ENCODE peak calls at places on chromosome 16, in four cellular contexts. A, R, E and D are unnamed samples.

GRCh38 chr16:4763791-4764190 is 3.2 kb downstream of the ZNF500 start:
- DNase-seq in A (no peak), R (no peak), E (no peak), D (no peak)

GRCh38 chr16:68478526-68479249 is 30.4 kb upstream of the SMPD3 start:
- DNase-seq in A (no peak), R (peak), E (no peak), D (no peak)

GRCh38 chr16:1654505-1655268 is 23.4 kb upstream of the JPT2 start:
- DNase-seq in A (no peak), R (no peak), E (no peak), D (no peak)

GRCh38 chr16:89871895-89872294 is 1.5 kb upstream of the TCF25 start:
- DNase-seq in A (no peak), R (no peak), E (no peak), D (no peak)

GRCh38 chr16:4749700-4750257 is 15.4 kb downstream of the DNAAF8 start:
- DNase-seq in A (no peak), R (no peak), E (no peak), D (no peak)

GRCh38 chr16:14050297-14051027 is 20.7 kb upstream of the MRTFB start:
- DNase-seq in A (no peak), R (no peak), E (peak), D (no peak)

GRCh38 chr16:8901318-8901861 is 19.2 kb downstream of the LITAFD start:
- DNase-seq in A (no peak), R (no peak), E (no peak), D (no peak)

GRCh38 chr16:17346774-17347569 is 123.8 kb downstream of the XYLT1 start:
- DNase-seq in A (no peak), R (no peak), E (no peak), D (no peak)

GRCh38 chr16:64363039-64363438 is 758.8 kb downstream of the CDH11 start:
- DNase-seq in A (no peak), R (no peak), E (no peak), D (no peak)

GRCh38 chr16:79965718-79966117 is 365.2 kb upstream of the MAF start:
- DNase-seq in A (no peak), R (no peak), E (no peak), D (no peak)

GRCh38 chr16:88455610-88456355 is 2.7 kb downstream of the ZFPM1 start:
- DNase-seq in A (peak), R (peak), E (peak), D (peak)
- TF ChIP-seq POLR2A in A (no peak), R (no peak), E (no peak), D (peak)

GRCh38 chr16:78689536-78689935 is 590.1 kb downstream of the WWOX start:
- DNase-seq in A (no peak), R (no peak), E (no peak), D (no peak)

GRCh38 chr16:78686601-78687000 is 587.1 kb downstream of the WWOX start:
- DNase-seq in A (no peak), R (no peak), E (no peak), D (no peak)

GRCh38 chr16:78693496-78693895 is 594.0 kb downstream of the WWOX start:
- DNase-seq in A (no peak), R (no peak), E (no peak), D (no peak)

GRCh38 chr16:78684655-78685400 is 585.4 kb downstream of the WWOX start:
- DNase-seq in A (no peak), R (no peak), E (no peak), D (no peak)

GRCh38 chr16:78689031-78689430 is 589.6 kb downstream of the WWOX start:
- DNase-seq in A (no peak), R (no peak), E (no peak), D (no peak)
- TF ChIP-seq POLR2A in A (no peak), R (no peak), E (no peak), D (no peak)

DNA sequence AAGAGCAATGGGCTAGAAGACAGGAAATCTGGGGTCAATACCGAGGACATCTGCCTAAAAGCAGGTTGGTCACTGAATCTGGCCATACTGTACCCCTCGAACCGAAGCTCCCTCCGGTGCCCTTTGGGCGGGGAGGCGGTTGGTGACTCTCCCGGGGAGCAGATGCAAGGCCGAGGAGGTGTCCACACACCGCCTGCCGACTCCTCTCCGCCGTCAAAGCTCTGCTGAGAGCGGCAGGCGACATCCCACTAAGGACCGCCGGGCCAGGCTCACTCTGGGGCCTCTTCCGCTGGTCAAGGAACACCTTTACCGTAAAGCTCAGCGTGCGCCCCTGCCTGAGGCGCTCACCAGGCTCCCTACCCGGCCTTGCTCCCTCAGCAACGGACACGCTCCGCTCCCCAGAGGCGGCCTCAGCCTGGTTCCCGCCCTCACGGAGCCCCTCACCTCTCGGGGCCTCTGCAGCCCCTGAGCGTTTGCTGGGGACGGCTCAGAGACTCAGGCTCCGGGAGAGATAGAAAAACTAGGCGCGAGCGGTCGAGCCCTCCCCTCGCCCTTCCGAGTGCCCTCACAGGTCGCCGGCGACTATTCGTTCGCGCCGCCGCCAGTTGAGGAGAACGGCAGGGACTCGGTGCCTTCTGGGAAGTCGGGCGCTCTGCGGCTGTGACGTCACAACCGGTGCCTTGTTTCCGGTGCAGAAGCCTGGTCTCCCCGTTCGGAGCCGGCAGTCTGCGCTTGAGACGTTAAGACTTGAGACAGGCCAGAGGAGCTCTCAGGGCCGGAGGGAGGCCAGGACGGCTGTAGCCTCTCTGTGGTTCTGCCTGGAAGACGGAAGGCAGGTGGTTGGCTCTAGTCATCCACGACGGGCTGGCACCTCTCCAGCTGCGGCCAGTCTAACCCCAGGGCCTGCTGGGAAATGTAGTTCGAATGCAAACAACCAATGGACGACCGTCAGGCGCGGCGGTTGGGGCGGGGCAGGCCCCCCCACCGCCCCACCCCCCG is at the start of gene ZNF200:
- DNase-seq in A (peak), R (peak), E (peak), D (peak)
- TF ChIP-seq POLR2A in A (peak), R (peak), E (peak), D (peak)

DNA sequence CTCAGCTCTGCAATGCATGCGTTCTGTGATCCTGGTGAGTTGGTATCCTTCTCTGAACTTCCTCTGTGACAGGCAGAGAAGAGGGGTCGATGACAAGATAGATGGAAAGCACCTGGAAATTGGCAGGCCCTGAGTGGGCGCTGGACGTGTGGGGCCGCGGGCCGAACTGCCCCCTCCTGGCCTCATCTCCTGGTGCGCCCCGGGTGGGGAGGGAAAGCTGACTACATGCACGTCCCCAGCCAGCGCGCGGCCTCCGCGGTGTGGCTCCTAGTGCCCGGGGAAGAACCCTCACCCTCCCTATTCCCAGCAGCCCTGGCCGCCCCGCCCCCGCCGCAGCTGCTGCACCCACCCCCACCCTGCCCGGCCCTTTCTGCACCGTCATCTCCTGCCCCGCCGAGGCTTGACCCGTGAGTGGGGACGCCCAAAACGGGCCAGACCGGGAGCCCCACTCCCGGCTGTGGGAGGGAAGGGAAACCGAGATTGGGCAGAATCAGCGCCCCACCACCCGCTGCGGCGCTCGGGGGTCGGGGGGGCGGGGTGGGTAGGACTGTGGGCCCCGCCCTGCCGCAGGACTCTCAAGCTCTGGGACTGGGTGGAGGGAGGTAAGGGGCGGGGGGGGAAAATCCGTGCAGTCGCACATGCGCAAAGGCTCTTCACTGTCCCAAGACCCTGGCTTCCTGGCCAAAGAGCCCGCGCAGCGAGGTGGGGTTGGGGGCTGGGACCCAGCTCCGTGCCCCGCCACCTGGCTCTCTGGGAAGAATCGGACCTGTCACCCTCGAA is at the start of gene NOL3:
- DNase-seq in A (no peak), R (peak), E (peak), D (peak)
- TF ChIP-seq POLR2A in A (no peak), R (peak), E (peak), D (no peak)

DNA sequence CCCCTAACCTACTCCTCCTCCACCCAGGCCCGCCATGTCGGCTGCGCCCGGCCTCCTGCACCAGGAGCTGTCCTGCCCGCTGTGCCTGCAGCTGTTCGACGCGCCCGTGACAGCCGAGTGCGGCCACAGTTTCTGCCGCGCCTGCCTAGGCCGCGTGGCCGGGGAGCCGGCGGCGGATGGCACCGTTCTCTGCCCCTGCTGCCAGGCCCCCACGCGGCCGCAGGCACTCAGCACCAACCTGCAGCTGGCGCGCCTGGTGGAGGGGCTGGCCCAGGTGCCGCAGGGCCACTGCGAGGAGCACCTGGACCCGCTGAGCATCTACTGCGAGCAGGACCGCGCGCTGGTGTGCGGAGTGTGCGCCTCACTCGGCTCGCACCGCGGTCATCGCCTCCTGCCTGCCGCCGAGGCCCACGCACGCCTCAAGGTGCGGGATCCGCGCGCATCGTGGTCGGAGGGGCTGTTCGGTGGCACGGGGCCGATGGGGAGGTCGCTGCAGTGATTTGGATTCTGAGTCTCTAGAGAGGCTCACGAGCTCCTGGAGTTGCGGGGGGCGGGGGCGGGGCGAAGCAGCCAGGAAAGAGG is 877 bp downstream of the TRIM72 start:
- DNase-seq in A (no peak), R (no peak), E (no peak), D (no peak)
- TF ChIP-seq POLR2A in A (no peak), R (no peak), E (no peak), D (no peak)